ENCODE peak calls at places on chromosomes 16 and 17, in seven cellular contexts. K is lower leg skin; P is SK-N-SH; Q is kidney glomerular epithelial cell; V is activated naive CD8-positive, alpha-beta T cell treated with anti-CD3 and anti-CD28 coated beads, Interleukin-2, amount 50 U/mL, for 24 hours; M is choroid plexus epithelial cell; X is RWPE2. I is an unnamed sample.

GRCh38 chr17:81388612-81389367 is 6.5 kb upstream of the BAHCC1 start:
- DNase-seq in K (no peak), P (peak), Q (no peak), V (no peak), M (no peak), X (no peak), I (peak)

GRCh38 chr16:9055661-9056060 is 35.8 kb upstream of the HAPSTR1 start:
- DNase-seq in K (no peak), P (no peak), Q (no peak), V (no peak), M (peak), X (no peak), I (no peak)

GRCh38 chr17:17398188-17398927 is 78.4 kb upstream of the MED9 start:
- DNase-seq in K (peak), P (no peak), Q (no peak), V (no peak), M (no peak), X (no peak), I (no peak)

GRCh38 chr16:89473791-89474414 is 16.5 kb downstream of the ANKRD11 start:
- DNase-seq in K (no peak), P (no peak), Q (no peak), V (no peak), M (peak), X (no peak), I (no peak)

GRCh38 chr16:911101-911500 is 59.7 kb downstream of the LMF1 start:
- DNase-seq in K (no peak), P (no peak), Q (no peak), V (no peak), M (no peak), X (no peak), I (no peak)

GRCh38 chr17:80833952-80834895 is 157.4 kb upstream of the CHMP6 start:
- DNase-seq in K (peak), P (peak), Q (no peak), V (no peak), M (peak), X (peak), I (no peak)

GRCh38 chr16:57540387-57540786 is 2.1 kb upstream of the ADGRG5 start:
- DNase-seq in K (no peak), P (no peak), Q (no peak), V (no peak), M (no peak), X (peak), I (peak)

GRCh38 chr17:82029391-82029790 is 2.1 kb upstream of the RAC3 start:
- DNase-seq in K (no peak), P (no peak), Q (no peak), V (no peak), M (no peak), X (no peak), I (no peak)

GRCh38 chr16:4938683-4939030 is 1.7 kb upstream of the PPL start:
- DNase-seq in K (no peak), P (no peak), Q (no peak), V (no peak), M (no peak), X (no peak), I (no peak)

GRCh38 chr17:59512844-59513383 is 52.5 kb upstream of the DHX40 start:
- DNase-seq in K (no peak), P (no peak), Q (no peak), V (no peak), M (no peak), X (no peak), I (no peak)

GRCh38 chr17:78411241-78411855 is 32.9 kb downstream of the PGS1 start:
- DNase-seq in K (no peak), P (no peak), Q (no peak), V (no peak), M (no peak), X (no peak), I (no peak)

GRCh38 chr17:7094661-7095064 is 14.6 kb upstream of the CLEC10A start:
- DNase-seq in K (no peak), P (no peak), Q (no peak), V (no peak), M (no peak), X (no peak), I (no peak)

GRCh38 chr16:17273142-17273561 is 197.6 kb downstream of the XYLT1 start:
- DNase-seq in K (no peak), P (no peak), Q (peak), V (peak), M (peak), X (no peak), I (no peak)

GRCh38 chr17:5580367-5580766 is 3.9 kb downstream of the NLRP1 start:
- DNase-seq in K (no peak), P (no peak), Q (no peak), V (no peak), M (peak), X (no peak), I (no peak)

I was measured in H7.